ENCODE peak calls at places on chromosomes 12 and 14, in eight cellular contexts. N is midbrain, G is RPMI7951, J is type B pancreatic cell, V is fibroblast of mammary gland, M is NCI-H1092, K is HS-27A, P is left colon. I is an unnamed sample.

GRCh38 chr14:36507847-36508417 is 12.1 kb downstream of the NKX2-1 start:
- DNase-seq in M (peak), J (no peak), N (no peak), K (no peak), G (no peak), P (no peak), V (no peak), I (no peak)

GRCh38 chr12:57896437-57897201 is 44.7 kb upstream of the ATP23 start:
- DNase-seq in M (peak), J (peak), P (peak), V (peak), K (no peak), G (peak), N (peak), I (peak)

GRCh38 chr14:72154645-72155378 is 222.6 kb downstream of the RGS6 start:
- DNase-seq in V (no peak), P (no peak), J (no peak), N (no peak), G (no peak), K (no peak), M (no peak), I (no peak)

GRCh38 chr14:89427426-89428162 is 10.6 kb upstream of the FOXN3 start:
- DNase-seq in M (no peak), G (no peak), N (peak), P (no peak), V (peak), K (no peak), J (no peak), I (no peak)

GRCh38 chr12:26062566-26062965 is 62.3 kb downstream of the BHLHE41 start:
- DNase-seq in N (no peak), P (no peak), M (no peak), V (peak), J (no peak), G (peak), K (peak), I (no peak)

GRCh38 chr14:90342327-90342726 is 10.6 kb upstream of the NRDE2 start:
- DNase-seq in N (no peak), G (no peak), K (no peak), P (no peak), M (no peak), V (no peak), J (no peak), I (no peak)

GRCh38 chr12:84969226-84969625 is 56.6 kb upstream of the SLC6A15 start:
- DNase-seq in P (no peak), V (no peak), J (no peak), G (no peak), N (no peak), K (no peak), M (no peak), I (no peak)

GRCh38 chr14:69879175-69880047 is at the start of gene SMOC1:
- DNase-seq in K (no peak), V (peak), N (peak), G (no peak), P (peak), M (peak), J (peak), I (peak)

GRCh38 chr12:38124247-38125012 is 192.1 kb upstream of the ALG10B start:
- DNase-seq in G (no peak), J (no peak), K (no peak), P (no peak), N (no peak), V (no peak), M (no peak), I (no peak)

GRCh38 chr12:78759387-78759786 is 105.2 kb upstream of the SYT1 start:
- DNase-seq in K (no peak), J (no peak), M (no peak), P (peak), V (peak), G (peak), N (no peak), I (no peak)

GRCh38 chr14:37594238-37594915 is 672 bp downstream of the FOXA1 start:
- DNase-seq in K (peak), P (peak), G (peak), J (no peak), M (peak), N (peak), V (peak), I (peak)

GRCh38 chr14:100413699-100414098 is 90.6 kb downstream of the SLC25A47 start:
- DNase-seq in M (no peak), G (no peak), V (no peak), K (no peak), P (no peak), N (no peak), J (no peak), I (no peak)

GRCh38 chr12:50085615-50085928 is 430 bp downstream of the SMARCD1 start:
- DNase-seq in N (no peak), K (no peak), J (no peak), G (no peak), P (no peak), M (no peak), V (no peak), I (no peak)